ENCODE peak calls at places on chromosomes 4 and X, in seven cellular contexts. M is prostate gland; G is A172; W is nephron progenitor cell; P is CD8-positive, alpha-beta memory T cell; F is fibroblast of mammary gland; N is cardiac muscle cell. J is an unnamed sample.

GRCh38 chrX:42524374-42524773 is 253.6 kb downstream of the PPP1R2C start:
- DNase-seq in M (no peak), F (peak), G (peak), N (peak), P (no peak), W (no peak), J (no peak)

GRCh38 chrX:125203737-125204578 is 115.7 kb upstream of the TEX13C start:
- DNase-seq in N (no peak), P (no peak), W (peak), F (no peak), M (peak), G (no peak), J (peak)

GRCh38 chr4:186701273-186701672 is 22.4 kb downstream of the FAT1 start:
- DNase-seq in W (peak), P (no peak), F (peak), M (peak), N (peak), G (no peak), J (no peak)

GRCh38 chr4:78551420-78552351 is at the start of gene ANXA3:
- DNase-seq in W (peak), F (no peak), G (no peak), M (peak), N (peak), P (no peak), J (peak)

GRCh38 chr4:14787221-14787620 is 215.1 kb upstream of the CPEB2 start:
- DNase-seq in P (no peak), M (no peak), G (no peak), N (no peak), W (no peak), F (no peak), J (no peak)

GRCh38 chrX:54447461-54447860 is 7.3 kb downstream of the TSR2 start:
- DNase-seq in P (no peak), W (no peak), F (peak), M (no peak), N (peak), G (no peak), J (no peak)

GRCh38 chr4:4887426-4887825 is 28.0 kb downstream of the MSX1 start:
- DNase-seq in F (no peak), N (no peak), P (no peak), M (no peak), W (no peak), G (no peak), J (no peak)

GRCh38 chr4:89753601-89754066 is 83.3 kb downstream of the SNCA start:
- DNase-seq in N (peak), P (no peak), G (peak), F (peak), M (peak), W (no peak), J (no peak)

GRCh38 chr4:178917756-178918155 is 1475.5 kb upstream of the AGA start:
- DNase-seq in W (no peak), P (no peak), N (no peak), G (no peak), M (no peak), F (no peak), J (no peak)

GRCh38 chr4:25466966-25467697 is 90.1 kb downstream of the ANAPC4 start:
- DNase-seq in W (no peak), F (peak), P (no peak), G (no peak), N (peak), M (no peak), J (no peak)

GRCh38 chrX:23845316-23845932 is 62.3 kb downstream of the APOO start:
- DNase-seq in M (peak), F (no peak), G (no peak), P (no peak), N (peak), W (no peak), J (no peak)

GRCh38 chr4:26821677-26822503 is 38.8 kb upstream of the STIM2 start:
- DNase-seq in M (no peak), F (no peak), G (no peak), P (no peak), W (no peak), N (no peak), J (no peak)

GRCh38 chr4:120709986-120710385 is 212.5 kb downstream of the PRDM5 start:
- DNase-seq in G (no peak), M (no peak), F (peak), N (peak), P (no peak), W (no peak), J (no peak)

GRCh38 chr4:40990202-40990898 is 224.0 kb downstream of the APBB2 start:
- DNase-seq in M (no peak), W (no peak), P (no peak), F (peak), N (peak), G (peak), J (no peak)

GRCh38 chrX:79094075-79094832 is 50.2 kb upstream of the GPR174 start:
- DNase-seq in W (no peak), N (no peak), F (no peak), M (no peak), P (no peak), G (no peak), J (no peak)

GRCh38 chrX:77442728-77443127 is 4.5 kb upstream of the FGF16 start:
- DNase-seq in N (peak), P (no peak), W (no peak), G (peak), F (peak), M (no peak), J (no peak)

GRCh38 chr4:19615086-19615689 is 636.5 kb upstream of the SLIT2 start:
- DNase-seq in P (no peak), N (peak), G (no peak), M (no peak), W (no peak), F (no peak), J (no peak)

GRCh38 chrX:47571215-47571614 is 10.2 kb downstream of the ARAF start:
- DNase-seq in W (no peak), G (no peak), M (no peak), P (no peak), F (no peak), N (no peak), J (no peak)

GRCh38 chr4:123350191-123350544 is 46.4 kb upstream of the SPRY1 start:
- DNase-seq in W (no peak), F (peak), M (peak), G (no peak), N (peak), P (no peak), J (peak)

GRCh38 chr4:1278336-1278670 is 11.4 kb upstream of the MAEA start:
- DNase-seq in G (peak), F (peak), P (no peak), M (no peak), N (no peak), W (no peak), J (no peak)

GRCh38 chr4:21697583-21697982 is 251.0 kb downstream of the KCNIP4 start:
- DNase-seq in W (peak), G (peak), F (peak), N (peak), P (no peak), M (no peak), J (peak)

GRCh38 chrX:12685541-12685940 is 105.7 kb upstream of the PRPS2 start:
- DNase-seq in G (peak), F (peak), N (peak), P (no peak), M (no peak), W (no peak), J (no peak)

GRCh38 chr4:95155759-95156451 is 392.9 kb downstream of the UNC5C start:
- DNase-seq in W (no peak), G (peak), F (peak), P (no peak), M (no peak), N (peak), J (no peak)

GRCh38 chrX:49273181-49273727 is 3.7 kb downstream of the PPP1R3F start:
- DNase-seq in F (no peak), G (no peak), M (no peak), N (no peak), W (no peak), P (peak), J (no peak)

GRCh38 chr4:189279188-189279587 is 661.5 kb upstream of the FRG1 start:
- DNase-seq in N (no peak), P (no peak), G (no peak), M (no peak), F (peak), W (no peak), J (no peak)

GRCh38 chrX:1468250-1468772 is 15.6 kb upstream of the ASMTL start:
- DNase-seq in N (no peak), F (peak), G (peak), P (peak), W (no peak), M (no peak), J (no peak)

GRCh38 chr4:53717064-53717549 is 125.8 kb upstream of the LNX1 start:
- DNase-seq in M (no peak), G (no peak), W (no peak), P (no peak), F (peak), N (peak), J (no peak)

GRCh38 chrX:118228456-118228855 is 111.8 kb upstream of the KLHL13 start:
- DNase-seq in W (no peak), P (no peak), N (no peak), F (no peak), M (no peak), G (no peak), J (no peak)

GRCh38 chrX:46551494-46552128 is 6.4 kb upstream of the ZNF674 start:
- DNase-seq in P (no peak), F (peak), G (peak), W (no peak), M (no peak), N (peak), J (no peak)

J was measured in thyroid gland.